ENCODE peak calls at places on chromosomes 1 and 21, in eight cellular contexts. N is PC-3; D is CD8-positive, alpha-beta T cell; J is A549; G is AG08395; U is NCI-H526 treated with DMSO at 0.1 percent for 48 hours; S is C1 segment of cervical spinal cord; I is NCI-H774. F is an unnamed sample.

GRCh38 chr1:168097921-168098528 is 38.7 kb downstream of the GPR161 start:
- DNase-seq in N (no peak), D (no peak), J (no peak), G (no peak), U (no peak), S (no peak), I (no peak), F (no peak)

GRCh38 chr1:162213281-162213909 is 143.9 kb downstream of the NOS1AP start:
- DNase-seq in N (peak; percentile 94), D (no peak), J (no peak), G (no peak), U (no peak), S (peak; percentile 57), I (no peak), F (no peak)

GRCh38 chr1:119582801-119583200 is 65.3 kb downstream of the ZNF697 start:
- DNase-seq in N (peak; percentile 82), D (no peak), J (peak; percentile 40), G (peak; percentile 62), U (peak; percentile 24), S (peak; percentile 18), I (peak; percentile 9), F (peak; percentile 70)

GRCh38 chr1:91745649-91746383 is 140.1 kb downstream of the TGFBR3 start:
- DNase-seq in N (no peak), D (no peak), J (no peak), G (no peak), U (no peak), S (no peak), I (no peak), F (peak; percentile 89)

GRCh38 chr1:175154595-175155472 is 37.7 kb downstream of the KIAA0040 start:
- DNase-seq in N (peak; percentile 82), D (peak; percentile 67), J (peak; percentile 57), G (peak; percentile 69), U (peak; percentile 71), S (peak; percentile 14), I (peak; percentile 46), F (peak; percentile 71)

GRCh38 chr1:230103341-230104173 is 36.5 kb downstream of the GALNT2 start:
- DNase-seq in N (peak; percentile 45), D (no peak), J (no peak), G (peak; percentile 55), U (no peak), S (no peak), I (no peak), F (no peak)

GRCh38 chr1:36093919-36094318 is 5.2 kb downstream of the ADPRS start:
- DNase-seq in N (no peak), D (no peak), J (no peak), G (no peak), U (no peak), S (peak; percentile 81), I (no peak), F (no peak)

GRCh38 chr1:178094752-178095645 is 1.1 kb downstream of the RASAL2 start:
- DNase-seq in N (peak; percentile 33), D (no peak), J (no peak), G (peak; percentile 25), U (peak; percentile 60), S (no peak), I (no peak), F (peak; percentile 25)

GRCh38 chr1:17553970-17554369 is 14.5 kb downstream of the ARHGEF10L start:
- DNase-seq in N (peak; percentile 97), D (no peak), J (peak; percentile 45), G (peak; percentile 79), U (no peak), S (no peak), I (no peak), F (peak; percentile 97)

GRCh38 chr1:9331016-9331415 is 38.3 kb downstream of the SPSB1 start:
- DNase-seq in N (no peak), D (no peak), J (no peak), G (no peak), U (no peak), S (no peak), I (no peak), F (no peak)

GRCh38 chr1:179814513-179814838 is 63.1 kb downstream of the TOR1AIP2 start:
- DNase-seq in N (no peak), D (no peak), J (no peak), G (peak; percentile 69), U (no peak), S (no peak), I (no peak), F (no peak)

GRCh38 chr1:45846931-45847330 is 43.5 kb downstream of the MAST2 start:
- DNase-seq in N (peak; percentile 4), D (no peak), J (no peak), G (peak; percentile 58), U (no peak), S (no peak), I (no peak), F (no peak)

GRCh38 chr21:34726627-34727337 is 58.0 kb downstream of the CLIC6 start:
- DNase-seq in N (peak; percentile 45), D (no peak), J (no peak), G (no peak), U (no peak), S (no peak), I (no peak), F (no peak)

GRCh38 chr1:8913457-8913856 is 32.2 kb upstream of the CA6 start:
- DNase-seq in N (no peak), D (no peak), J (no peak), G (no peak), U (no peak), S (no peak), I (no peak), F (no peak)

GRCh38 chr1:1573843-1574720 is 581 bp downstream of the SSU72 start:
- DNase-seq in N (peak; percentile 63), D (peak; percentile 66), J (peak; percentile 56), G (peak; percentile 82), U (peak; percentile 39), S (peak; percentile 70), I (peak; percentile 25), F (peak; percentile 76)

GRCh38 chr21:35395728-35396127 is 346.6 kb upstream of the RUNX1 start:
- DNase-seq in N (peak; percentile 85), D (no peak), J (no peak), G (no peak), U (no peak), S (no peak), I (no peak), F (peak; percentile 84)

GRCh38 chr1:39643705-39644104 is 4.3 kb upstream of the HEYL start:
- DNase-seq in N (no peak), D (no peak), J (no peak), G (no peak), U (no peak), S (no peak), I (no peak), F (no peak)

GRCh38 chr1:220430059-220430458 is 97.9 kb upstream of the MARK1 start:
- DNase-seq in N (peak; percentile 17), D (no peak), J (no peak), G (no peak), U (no peak), S (no peak), I (no peak), F (peak; percentile 41)

GRCh38 chr1:230141002-230141648 is 74.1 kb downstream of the GALNT2 start:
- DNase-seq in N (no peak), D (no peak), J (no peak), G (peak; percentile 36), U (no peak), S (no peak), I (no peak), F (no peak)

GRCh38 chr1:82697965-82698364 is 897.2 kb downstream of the ADGRL2 start:
- DNase-seq in N (no peak), D (no peak), J (no peak), G (no peak), U (no peak), S (no peak), I (no peak), F (no peak)

GRCh38 chr1:229980009-229980408 is 87.0 kb upstream of the GALNT2 start:
- DNase-seq in N (peak; percentile 85), D (no peak), J (peak; percentile 63), G (no peak), U (no peak), S (no peak), I (no peak), F (peak; percentile 82)

GRCh38 chr1:64291931-64292330 is 88.5 kb downstream of the UBE2U start:
- DNase-seq in N (no peak), D (no peak), J (no peak), G (no peak), U (no peak), S (no peak), I (no peak), F (no peak)

GRCh38 chr1:207463021-207463420 is 8.9 kb downstream of the CR2 start:
- DNase-seq in N (peak; percentile 65), D (no peak), J (no peak), G (peak; percentile 47), U (no peak), S (no peak), I (no peak), F (peak; percentile 3)

GRCh38 chr21:14530574-14530973 is 15.5 kb downstream of the SAMSN1 start:
- DNase-seq in N (no peak), D (no peak), J (no peak), G (no peak), U (no peak), S (no peak), I (no peak), F (no peak)

GRCh38 chr1:67308136-67308535 is 463 bp downstream of the IL12RB2 start:
- DNase-seq in N (no peak), D (no peak), J (no peak), G (no peak), U (no peak), S (no peak), I (no peak), F (no peak)

GRCh38 chr1:45767035-45767434 is 16.6 kb upstream of the IPP start:
- DNase-seq in N (peak; percentile 7), D (no peak), J (no peak), G (peak; percentile 60), U (no peak), S (no peak), I (no peak), F (no peak)

GRCh38 chr1:219812491-219813221 is 115.7 kb downstream of the SLC30A10 start:
- DNase-seq in N (peak; percentile 98), D (no peak), J (peak; percentile 77), G (peak; percentile 83), U (peak; percentile 43), S (peak; percentile 50), I (peak; percentile 77), F (peak; percentile 77)

GRCh38 chr1:86846166-86846647 is 67.7 kb downstream of the SELENOF start:
- DNase-seq in N (peak; percentile 74), D (no peak), J (peak; percentile 5), G (peak; percentile 61), U (no peak), S (no peak), I (no peak), F (peak; percentile 88)

GRCh38 chr1:112247036-112247597 is 148.9 kb upstream of the CTTNBP2NL start:
- DNase-seq in N (no peak), D (no peak), J (no peak), G (no peak), U (no peak), S (no peak), I (peak; percentile 86), F (no peak)

GRCh38 chr1:12229835-12230548 is at the start of gene VPS13D:
- DNase-seq in N (peak; percentile 82), D (peak; percentile 79), J (peak; percentile 70), G (peak; percentile 93), U (peak; percentile 39), S (peak; percentile 46), I (peak; percentile 54), F (peak; percentile 90)

GRCh38 chr1:32773018-32773763 is 44.0 kb downstream of the YARS1 start:
- DNase-seq in N (peak; percentile 87), D (peak; percentile 64), J (peak; percentile 82), G (peak; percentile 75), U (peak; percentile 45), S (peak; percentile 23), I (peak; percentile 82), F (peak; percentile 85)

GRCh38 chr1:175882192-175882591 is 138.8 kb upstream of the TNR start:
- DNase-seq in N (no peak), D (no peak), J (no peak), G (no peak), U (no peak), S (no peak), I (no peak), F (no peak)

GRCh38 chr1:237932806-237933205 is 42.1 kb upstream of the ZP4 start:
- DNase-seq in N (no peak), D (no peak), J (no peak), G (no peak), U (no peak), S (no peak), I (no peak), F (peak; percentile 97)

GRCh38 chr1:239008568-239008967 is 377.8 kb upstream of the CHRM3 start:
- DNase-seq in N (peak; percentile 13), D (no peak), J (no peak), G (no peak), U (no peak), S (no peak), I (no peak), F (no peak)